ENCODE peak calls at places on chromosome 17, in six cellular contexts. J, H, G, F, K and C are unnamed samples.

GRCh38 chr17:57016764-57017116 is 38.8 kb downstream of the SCPEP1 start:
- DNase-seq in K (no peak), J (peak), G (no peak), F (no peak), H (peak), C (no peak)

GRCh38 chr17:77326636-77327035 is 185.9 kb downstream of the SEC14L1 start:
- DNase-seq in K (no peak), G (no peak), H (no peak), F (no peak), J (no peak), C (peak)

GRCh38 chr17:82443465-82444283 is 6.9 kb downstream of the CYBC1 start:
- DNase-seq in J (no peak), H (no peak), G (no peak), F (no peak), K (no peak), C (no peak)

GRCh38 chr17:58532555-58532951 is 18.1 kb upstream of the MTMR4 start:
- DNase-seq in G (no peak), H (no peak), K (no peak), F (no peak), J (no peak), C (no peak)

GRCh38 chr17:17151055-17151454 is 55.1 kb downstream of the PLD6 start:
- DNase-seq in G (no peak), K (no peak), H (peak), F (no peak), J (peak), C (no peak)

GRCh38 chr17:6668727-6669425 is 17.3 kb downstream of the C17orf100 start:
- DNase-seq in H (no peak), J (no peak), G (no peak), K (no peak), F (no peak), C (peak)

GRCh38 chr17:77687921-77688320 is 270.6 kb upstream of the TNRC6C start:
- DNase-seq in J (no peak), F (no peak), H (no peak), G (no peak), K (no peak), C (peak)

GRCh38 chr17:77649717-77650211 is 308.7 kb upstream of the TNRC6C start:
- DNase-seq in J (no peak), K (no peak), G (no peak), F (no peak), H (no peak), C (peak)

GRCh38 chr17:62101090-62101489 is 36.0 kb upstream of the MED13 start:
- DNase-seq in G (no peak), K (no peak), H (no peak), J (no peak), F (no peak), C (peak)

GRCh38 chr17:16438557-16439302 is 23.4 kb downstream of the TRPV2 start:
- DNase-seq in K (peak), J (peak), H (peak), F (peak), G (peak), C (peak)

GRCh38 chr17:7816926-7817642 is 16.9 kb upstream of the KDM6B start:
- DNase-seq in K (no peak), G (no peak), H (no peak), F (no peak), J (no peak), C (peak)

GRCh38 chr17:73594025-73594424 is 50.2 kb downstream of the SDK2 start:
- DNase-seq in H (no peak), F (no peak), K (no peak), J (no peak), G (no peak), C (no peak)

GRCh38 chr17:76137351-76138233 is 3.5 kb downstream of the FOXJ1 start:
- DNase-seq in K (no peak), G (no peak), F (peak), J (no peak), H (no peak), C (peak)

GRCh38 chr17:78714534-78714933 is 67.5 kb downstream of the CYTH1 start:
- DNase-seq in K (no peak), F (no peak), G (no peak), H (no peak), J (no peak), C (no peak)

GRCh38 chr17:17205368-17206148 is 575 bp downstream of the PLD6 start:
- DNase-seq in G (no peak), J (peak), H (no peak), K (peak), F (no peak), C (peak)

GRCh38 chr17:65753348-65753747 is 191.9 kb upstream of the AXIN2 start:
- DNase-seq in G (no peak), F (no peak), H (no peak), K (no peak), J (no peak), C (no peak)
- H3K14ac ChIP-seq in G (no peak), F (no peak), H (no peak), K (no peak), J (no peak), C (no peak)

GRCh38 chr17:64092111-64092510 is 37.8 kb downstream of the ERN1 start:
- DNase-seq in F (no peak), K (no peak), G (no peak), J (no peak), H (no peak), C (no peak)
- H3K14ac ChIP-seq in F (no peak), K (no peak), G (no peak), J (no peak), H (no peak), C (peak)

GRCh38 chr17:72122002-72122310 is 1.1 kb downstream of the SOX9 start:
- DNase-seq in K (no peak), G (no peak), F (no peak), H (peak), J (peak), C (no peak)

GRCh38 chr17:72123496-72123963 is 2.7 kb downstream of the SOX9 start:
- DNase-seq in H (no peak), K (no peak), J (no peak), F (peak), G (no peak), C (no peak)

GRCh38 chr17:72122336-72122667 is 1.5 kb downstream of the SOX9 start:
- DNase-seq in F (no peak), H (no peak), J (no peak), K (no peak), G (no peak), C (no peak)

GRCh38 chr17:72123964-72124791 is 3.4 kb downstream of the SOX9 start:
- DNase-seq in K (no peak), H (no peak), J (no peak), G (no peak), F (peak), C (peak)

DNA sequence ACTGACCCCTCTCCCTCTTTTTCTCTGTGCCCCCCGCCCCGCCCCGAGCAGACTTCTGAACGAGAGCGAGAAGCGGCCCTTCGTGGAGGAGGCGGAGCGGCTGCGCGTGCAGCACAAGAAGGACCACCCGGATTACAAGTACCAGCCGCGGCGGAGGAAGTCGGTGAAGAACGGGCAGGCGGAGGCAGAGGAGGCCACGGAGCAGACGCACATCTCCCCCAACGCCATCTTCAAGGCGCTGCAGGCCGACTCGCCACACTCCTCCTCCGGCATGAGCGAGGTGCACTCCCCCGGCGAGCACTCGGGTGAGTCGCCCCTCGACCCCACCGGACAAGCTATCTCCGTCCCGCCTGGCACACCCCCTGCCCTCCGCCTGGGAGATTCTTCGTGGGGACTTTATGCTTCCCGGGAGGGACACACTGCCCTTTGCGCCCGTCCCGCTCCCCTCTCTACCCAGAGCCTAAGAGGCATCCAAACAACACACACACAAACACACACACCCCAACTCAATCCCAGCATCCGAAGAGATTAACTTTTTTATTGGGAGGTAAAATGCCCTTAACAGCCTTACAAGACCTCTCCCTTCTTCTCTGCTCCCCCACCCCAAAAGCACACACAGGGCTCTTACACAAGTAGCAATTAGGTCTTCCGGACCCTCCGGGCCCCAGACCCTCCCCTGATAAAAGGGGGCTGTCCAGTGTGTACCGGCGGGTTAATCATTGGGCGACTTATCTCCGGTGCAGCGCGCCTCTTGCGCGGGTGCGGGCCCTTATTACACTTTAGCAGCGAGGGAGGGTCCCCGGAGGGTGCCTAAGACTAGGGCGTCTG is 2.1 kb downstream of the SOX9 start:
- DNase-seq in J (peak), K (no peak), H (peak), F (peak), G (no peak), C (peak)
- H3K14ac ChIP-seq in J (peak), K (peak), H (no peak), F (no peak), G (peak), C (no peak)

GRCh38 chr17:29595107-29595942 is 2.4 kb downstream of the ANKRD13B start:
- DNase-seq in J (peak), G (no peak), H (peak), F (no peak), K (no peak), C (no peak)
- H3K14ac ChIP-seq in J (no peak), G (no peak), H (no peak), F (no peak), K (no peak), C (no peak)

DNA sequence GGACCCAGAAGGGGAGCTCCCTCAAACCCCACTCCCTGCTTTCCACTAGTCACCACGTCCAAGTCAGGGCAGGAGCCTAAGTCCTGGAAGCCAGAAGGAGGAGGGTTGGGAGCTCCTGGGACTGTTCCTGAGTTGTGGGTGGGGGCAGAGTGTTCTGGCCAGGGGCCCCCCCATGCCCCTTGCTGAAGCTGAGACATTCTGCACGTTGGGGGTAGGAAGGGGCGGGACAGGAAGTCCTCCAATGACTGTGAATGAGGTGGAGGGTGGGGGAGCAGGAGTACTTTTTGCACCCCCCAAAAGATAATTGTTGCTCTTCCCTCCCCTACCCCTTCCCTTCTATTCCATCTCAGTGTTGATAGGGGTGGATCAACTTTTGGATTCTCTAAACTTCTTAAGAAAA is 21.4 kb upstream of the C17orf113 start:
- DNase-seq in H (no peak), F (no peak), K (no peak), J (no peak), G (no peak), C (no peak)
- H3K14ac ChIP-seq in H (no peak), F (no peak), K (no peak), J (no peak), G (no peak), C (no peak)

GRCh38 chr17:41107941-41108445 is 2.8 kb downstream of the KRTAP4-9 start:
- DNase-seq in H (no peak), F (no peak), G (no peak), J (peak), K (no peak), C (no peak)
- H3K14ac ChIP-seq in H (no peak), F (no peak), G (no peak), J (peak), K (no peak), C (no peak)